ENCODE peak calls at places on chromosomes 3 and 15, in seven cellular contexts. One of them, this sample, is unnamed.
A peak's percentile ranks its signal among the peaks of the same experiment; 100 is the strongest.

GRCh38 chr3:130960139-130960779 is 66.4 kb downstream of the ASTE1 start:
- DNase-seq in effector CD4-positive, alpha-beta T cell: no peak
- DNase-seq in BE2C: no peak
- DNase-seq in T-helper 17 cell: no peak
- DNase-seq in DMS 273 treated with DMSO at 0.1 percent for 48 hours: no peak
- DNase-seq in T follicular helper cell: no peak
- DNase-seq in stimulated activated CD8-positive, alpha-beta memory T cell treated with anti-CD3 and anti-CD28 coated beads, Interleukin-15, amount 100 ng/mL, for 4 hours: no peak
- DNase-seq in this sample: no peak

GRCh38 chr15:65839354-65839901 is 29.9 kb upstream of the RAB11A start:
- DNase-seq in effector CD4-positive, alpha-beta T cell: no peak
- DNase-seq in BE2C: no peak
- DNase-seq in T-helper 17 cell: no peak
- DNase-seq in DMS 273 treated with DMSO at 0.1 percent for 48 hours: no peak
- DNase-seq in T follicular helper cell: no peak
- DNase-seq in stimulated activated CD8-positive, alpha-beta memory T cell treated with anti-CD3 and anti-CD28 coated beads, Interleukin-15, amount 100 ng/mL, for 4 hours: no peak
- DNase-seq in this sample: no peak

GRCh38 chr3:129271674-129272073 is 7.0 kb upstream of the HMCES start:
- DNase-seq in effector CD4-positive, alpha-beta T cell: no peak
- DNase-seq in BE2C: no peak
- DNase-seq in T-helper 17 cell: no peak
- DNase-seq in DMS 273 treated with DMSO at 0.1 percent for 48 hours: no peak
- DNase-seq in T follicular helper cell: no peak
- DNase-seq in stimulated activated CD8-positive, alpha-beta memory T cell treated with anti-CD3 and anti-CD28 coated beads, Interleukin-15, amount 100 ng/mL, for 4 hours: no peak
- DNase-seq in this sample: no peak

GRCh38 chr15:74958320-74958907 is 1.8 kb upstream of the RPP25 start:
- DNase-seq in effector CD4-positive, alpha-beta T cell: no peak
- DNase-seq in BE2C: peak; percentile 88
- DNase-seq in T-helper 17 cell: no peak
- DNase-seq in DMS 273 treated with DMSO at 0.1 percent for 48 hours: peak; percentile 29
- DNase-seq in T follicular helper cell: no peak
- DNase-seq in stimulated activated CD8-positive, alpha-beta memory T cell treated with anti-CD3 and anti-CD28 coated beads, Interleukin-15, amount 100 ng/mL, for 4 hours: no peak
- DNase-seq in this sample: peak; percentile 32

GRCh38 chr3:100865442-100865841 is 127.8 kb downstream of the ABI3BP start:
- DNase-seq in effector CD4-positive, alpha-beta T cell: no peak
- DNase-seq in BE2C: no peak
- DNase-seq in T-helper 17 cell: no peak
- DNase-seq in DMS 273 treated with DMSO at 0.1 percent for 48 hours: no peak
- DNase-seq in T follicular helper cell: no peak
- DNase-seq in stimulated activated CD8-positive, alpha-beta memory T cell treated with anti-CD3 and anti-CD28 coated beads, Interleukin-15, amount 100 ng/mL, for 4 hours: no peak
- DNase-seq in this sample: no peak

GRCh38 chr3:42632146-42632545 is 21.4 kb upstream of the ZBTB47 start:
- DNase-seq in effector CD4-positive, alpha-beta T cell: no peak
- DNase-seq in BE2C: no peak
- DNase-seq in T-helper 17 cell: no peak
- DNase-seq in DMS 273 treated with DMSO at 0.1 percent for 48 hours: no peak
- DNase-seq in T follicular helper cell: no peak
- DNase-seq in stimulated activated CD8-positive, alpha-beta memory T cell treated with anti-CD3 and anti-CD28 coated beads, Interleukin-15, amount 100 ng/mL, for 4 hours: no peak
- DNase-seq in this sample: no peak

GRCh38 chr3:20622304-20622703 is 436.3 kb upstream of the SGO1 start:
- DNase-seq in effector CD4-positive, alpha-beta T cell: no peak
- DNase-seq in BE2C: no peak
- DNase-seq in T-helper 17 cell: no peak
- DNase-seq in DMS 273 treated with DMSO at 0.1 percent for 48 hours: no peak
- DNase-seq in T follicular helper cell: no peak
- DNase-seq in stimulated activated CD8-positive, alpha-beta memory T cell treated with anti-CD3 and anti-CD28 coated beads, Interleukin-15, amount 100 ng/mL, for 4 hours: no peak
- DNase-seq in this sample: no peak

GRCh38 chr3:49683162-49683561 is 6.1 kb downstream of the MST1 start:
- DNase-seq in effector CD4-positive, alpha-beta T cell: no peak
- DNase-seq in BE2C: no peak
- DNase-seq in T-helper 17 cell: no peak
- DNase-seq in DMS 273 treated with DMSO at 0.1 percent for 48 hours: no peak
- DNase-seq in T follicular helper cell: no peak
- DNase-seq in stimulated activated CD8-positive, alpha-beta memory T cell treated with anti-CD3 and anti-CD28 coated beads, Interleukin-15, amount 100 ng/mL, for 4 hours: no peak
- DNase-seq in this sample: no peak

GRCh38 chr3:70990190-70990589 is 593.3 kb downstream of the FOXP1 start:
- DNase-seq in effector CD4-positive, alpha-beta T cell: no peak
- DNase-seq in BE2C: no peak
- DNase-seq in T-helper 17 cell: no peak
- DNase-seq in DMS 273 treated with DMSO at 0.1 percent for 48 hours: no peak
- DNase-seq in T follicular helper cell: no peak
- DNase-seq in stimulated activated CD8-positive, alpha-beta memory T cell treated with anti-CD3 and anti-CD28 coated beads, Interleukin-15, amount 100 ng/mL, for 4 hours: no peak
- DNase-seq in this sample: no peak

GRCh38 chr3:123440181-123440580 is 8.7 kb downstream of the ADCY5 start:
- DNase-seq in effector CD4-positive, alpha-beta T cell: no peak
- DNase-seq in BE2C: no peak
- DNase-seq in T-helper 17 cell: no peak
- DNase-seq in DMS 273 treated with DMSO at 0.1 percent for 48 hours: no peak
- DNase-seq in T follicular helper cell: no peak
- DNase-seq in stimulated activated CD8-positive, alpha-beta memory T cell treated with anti-CD3 and anti-CD28 coated beads, Interleukin-15, amount 100 ng/mL, for 4 hours: no peak
- DNase-seq in this sample: no peak

GRCh38 chr15:28994830-28995180 is 109.0 kb downstream of the APBA2 start:
- DNase-seq in effector CD4-positive, alpha-beta T cell: no peak
- DNase-seq in BE2C: no peak
- DNase-seq in T-helper 17 cell: no peak
- DNase-seq in DMS 273 treated with DMSO at 0.1 percent for 48 hours: no peak
- DNase-seq in T follicular helper cell: no peak
- DNase-seq in stimulated activated CD8-positive, alpha-beta memory T cell treated with anti-CD3 and anti-CD28 coated beads, Interleukin-15, amount 100 ng/mL, for 4 hours: no peak
- DNase-seq in this sample: no peak

GRCh38 chr3:45507820-45508317 is 86.7 kb upstream of the LIMD1 start:
- DNase-seq in effector CD4-positive, alpha-beta T cell: no peak
- DNase-seq in BE2C: peak; percentile 14
- DNase-seq in T-helper 17 cell: no peak
- DNase-seq in DMS 273 treated with DMSO at 0.1 percent for 48 hours: peak; percentile 33
- DNase-seq in T follicular helper cell: no peak
- DNase-seq in stimulated activated CD8-positive, alpha-beta memory T cell treated with anti-CD3 and anti-CD28 coated beads, Interleukin-15, amount 100 ng/mL, for 4 hours: no peak
- DNase-seq in this sample: no peak

GRCh38 chr3:124411729-124412128 is 318.5 kb upstream of the UMPS start:
- DNase-seq in effector CD4-positive, alpha-beta T cell: no peak
- DNase-seq in BE2C: no peak
- DNase-seq in T-helper 17 cell: no peak
- DNase-seq in DMS 273 treated with DMSO at 0.1 percent for 48 hours: no peak
- DNase-seq in T follicular helper cell: no peak
- DNase-seq in stimulated activated CD8-positive, alpha-beta memory T cell treated with anti-CD3 and anti-CD28 coated beads, Interleukin-15, amount 100 ng/mL, for 4 hours: no peak
- DNase-seq in this sample: no peak

GRCh38 chr3:10333359-10333670 is 12.4 kb upstream of the SEC13 start:
- DNase-seq in effector CD4-positive, alpha-beta T cell: no peak
- DNase-seq in BE2C: no peak
- DNase-seq in T-helper 17 cell: no peak
- DNase-seq in DMS 273 treated with DMSO at 0.1 percent for 48 hours: no peak
- DNase-seq in T follicular helper cell: no peak
- DNase-seq in stimulated activated CD8-positive, alpha-beta memory T cell treated with anti-CD3 and anti-CD28 coated beads, Interleukin-15, amount 100 ng/mL, for 4 hours: no peak
- DNase-seq in this sample: no peak

GRCh38 chr15:41848595-41848994 is 9.9 kb downstream of the PLA2G4B start:
- DNase-seq in effector CD4-positive, alpha-beta T cell: no peak
- DNase-seq in BE2C: no peak
- DNase-seq in T-helper 17 cell: no peak
- DNase-seq in DMS 273 treated with DMSO at 0.1 percent for 48 hours: no peak
- DNase-seq in T follicular helper cell: no peak
- DNase-seq in stimulated activated CD8-positive, alpha-beta memory T cell treated with anti-CD3 and anti-CD28 coated beads, Interleukin-15, amount 100 ng/mL, for 4 hours: no peak
- DNase-seq in this sample: no peak

GRCh38 chr3:73437828-73438227 is 186.9 kb downstream of the PDZRN3 start:
- DNase-seq in effector CD4-positive, alpha-beta T cell: no peak
- DNase-seq in BE2C: no peak
- DNase-seq in T-helper 17 cell: no peak
- DNase-seq in DMS 273 treated with DMSO at 0.1 percent for 48 hours: no peak
- DNase-seq in T follicular helper cell: no peak
- DNase-seq in stimulated activated CD8-positive, alpha-beta memory T cell treated with anti-CD3 and anti-CD28 coated beads, Interleukin-15, amount 100 ng/mL, for 4 hours: no peak
- DNase-seq in this sample: no peak

GRCh38 chr3:41249318-41249717 is 50.0 kb downstream of the CTNNB1 start:
- DNase-seq in effector CD4-positive, alpha-beta T cell: no peak
- DNase-seq in BE2C: no peak
- DNase-seq in T-helper 17 cell: no peak
- DNase-seq in DMS 273 treated with DMSO at 0.1 percent for 48 hours: no peak
- DNase-seq in T follicular helper cell: no peak
- DNase-seq in stimulated activated CD8-positive, alpha-beta memory T cell treated with anti-CD3 and anti-CD28 coated beads, Interleukin-15, amount 100 ng/mL, for 4 hours: no peak
- DNase-seq in this sample: no peak

GRCh38 chr15:27538325-27538724 is 560.8 kb downstream of the OCA2 start:
- DNase-seq in effector CD4-positive, alpha-beta T cell: no peak
- DNase-seq in BE2C: no peak
- DNase-seq in T-helper 17 cell: no peak
- DNase-seq in DMS 273 treated with DMSO at 0.1 percent for 48 hours: no peak
- DNase-seq in T follicular helper cell: no peak
- DNase-seq in stimulated activated CD8-positive, alpha-beta memory T cell treated with anti-CD3 and anti-CD28 coated beads, Interleukin-15, amount 100 ng/mL, for 4 hours: no peak
- DNase-seq in this sample: no peak

GRCh38 chr3:185325946-185326791 is 36.8 kb upstream of the MAP3K13 start:
- DNase-seq in effector CD4-positive, alpha-beta T cell: no peak
- DNase-seq in BE2C: no peak
- DNase-seq in T-helper 17 cell: no peak
- DNase-seq in DMS 273 treated with DMSO at 0.1 percent for 48 hours: no peak
- DNase-seq in T follicular helper cell: no peak
- DNase-seq in stimulated activated CD8-positive, alpha-beta memory T cell treated with anti-CD3 and anti-CD28 coated beads, Interleukin-15, amount 100 ng/mL, for 4 hours: no peak
- DNase-seq in this sample: no peak

GRCh38 chr3:12944849-12945248 is 103.5 kb upstream of the RPL32 start:
- DNase-seq in effector CD4-positive, alpha-beta T cell: no peak
- DNase-seq in BE2C: no peak
- DNase-seq in T-helper 17 cell: no peak
- DNase-seq in DMS 273 treated with DMSO at 0.1 percent for 48 hours: no peak
- DNase-seq in T follicular helper cell: no peak
- DNase-seq in stimulated activated CD8-positive, alpha-beta memory T cell treated with anti-CD3 and anti-CD28 coated beads, Interleukin-15, amount 100 ng/mL, for 4 hours: no peak
- DNase-seq in this sample: no peak

GRCh38 chr15:70339551-70340517 is 242.1 kb upstream of the TLE3 start:
- DNase-seq in effector CD4-positive, alpha-beta T cell: no peak
- DNase-seq in BE2C: peak; percentile 93
- DNase-seq in T-helper 17 cell: no peak
- DNase-seq in DMS 273 treated with DMSO at 0.1 percent for 48 hours: peak; percentile 65
- DNase-seq in T follicular helper cell: no peak
- DNase-seq in stimulated activated CD8-positive, alpha-beta memory T cell treated with anti-CD3 and anti-CD28 coated beads, Interleukin-15, amount 100 ng/mL, for 4 hours: no peak
- DNase-seq in this sample: no peak

GRCh38 chr15:100671858-100672543 is 69.6 kb downstream of the ASB7 start:
- DNase-seq in effector CD4-positive, alpha-beta T cell: no peak
- DNase-seq in BE2C: peak; percentile 53
- DNase-seq in T-helper 17 cell: no peak
- DNase-seq in DMS 273 treated with DMSO at 0.1 percent for 48 hours: no peak
- DNase-seq in T follicular helper cell: no peak
- DNase-seq in stimulated activated CD8-positive, alpha-beta memory T cell treated with anti-CD3 and anti-CD28 coated beads, Interleukin-15, amount 100 ng/mL, for 4 hours: no peak
- DNase-seq in this sample: no peak

GRCh38 chr15:70854669-70854976 is 666 bp upstream of the LARP6 start:
- DNase-seq in effector CD4-positive, alpha-beta T cell: no peak
- DNase-seq in BE2C: no peak
- DNase-seq in T-helper 17 cell: no peak
- DNase-seq in DMS 273 treated with DMSO at 0.1 percent for 48 hours: no peak
- DNase-seq in T follicular helper cell: no peak
- DNase-seq in stimulated activated CD8-positive, alpha-beta memory T cell treated with anti-CD3 and anti-CD28 coated beads, Interleukin-15, amount 100 ng/mL, for 4 hours: no peak
- DNase-seq in this sample: no peak

GRCh38 chr15:67105065-67105951 is 39.9 kb downstream of the SMAD3 start:
- DNase-seq in effector CD4-positive, alpha-beta T cell: no peak
- DNase-seq in BE2C: no peak
- DNase-seq in T-helper 17 cell: no peak
- DNase-seq in DMS 273 treated with DMSO at 0.1 percent for 48 hours: no peak
- DNase-seq in T follicular helper cell: no peak
- DNase-seq in stimulated activated CD8-positive, alpha-beta memory T cell treated with anti-CD3 and anti-CD28 coated beads, Interleukin-15, amount 100 ng/mL, for 4 hours: no peak
- DNase-seq in this sample: peak; percentile 46

GRCh38 chr3:71640549-71640948 is 57.0 kb upstream of the FOXP1 start:
- DNase-seq in effector CD4-positive, alpha-beta T cell: no peak
- DNase-seq in BE2C: no peak
- DNase-seq in T-helper 17 cell: no peak
- DNase-seq in DMS 273 treated with DMSO at 0.1 percent for 48 hours: no peak
- DNase-seq in T follicular helper cell: no peak
- DNase-seq in stimulated activated CD8-positive, alpha-beta memory T cell treated with anti-CD3 and anti-CD28 coated beads, Interleukin-15, amount 100 ng/mL, for 4 hours: no peak
- DNase-seq in this sample: no peak

GRCh38 chr15:52309154-52309548 is 13.5 kb upstream of the MYO5C start:
- DNase-seq in effector CD4-positive, alpha-beta T cell: no peak
- DNase-seq in BE2C: no peak
- DNase-seq in T-helper 17 cell: no peak
- DNase-seq in DMS 273 treated with DMSO at 0.1 percent for 48 hours: no peak
- DNase-seq in T follicular helper cell: no peak
- DNase-seq in stimulated activated CD8-positive, alpha-beta memory T cell treated with anti-CD3 and anti-CD28 coated beads, Interleukin-15, amount 100 ng/mL, for 4 hours: no peak
- DNase-seq in this sample: no peak

GRCh38 chr15:90883971-90884718 is at the start of gene FES:
- DNase-seq in effector CD4-positive, alpha-beta T cell: no peak
- DNase-seq in BE2C: no peak
- DNase-seq in T-helper 17 cell: no peak
- DNase-seq in DMS 273 treated with DMSO at 0.1 percent for 48 hours: no peak
- DNase-seq in T follicular helper cell: no peak
- DNase-seq in stimulated activated CD8-positive, alpha-beta memory T cell treated with anti-CD3 and anti-CD28 coated beads, Interleukin-15, amount 100 ng/mL, for 4 hours: no peak
- DNase-seq in this sample: no peak

GRCh38 chr3:10194328-10195071 is 29.8 kb downstream of the IRAK2 start:
- DNase-seq in effector CD4-positive, alpha-beta T cell: peak; percentile 24
- DNase-seq in BE2C: no peak
- DNase-seq in T-helper 17 cell: peak; percentile 47
- DNase-seq in DMS 273 treated with DMSO at 0.1 percent for 48 hours: no peak
- DNase-seq in T follicular helper cell: no peak
- DNase-seq in stimulated activated CD8-positive, alpha-beta memory T cell treated with anti-CD3 and anti-CD28 coated beads, Interleukin-15, amount 100 ng/mL, for 4 hours: peak; percentile 28
- DNase-seq in this sample: peak; percentile 62

GRCh38 chr15:73560501-73561117 is 72.6 kb downstream of the NPTN start:
- DNase-seq in effector CD4-positive, alpha-beta T cell: no peak
- DNase-seq in BE2C: peak; percentile 38
- DNase-seq in T-helper 17 cell: no peak
- DNase-seq in DMS 273 treated with DMSO at 0.1 percent for 48 hours: peak; percentile 6
- DNase-seq in T follicular helper cell: no peak
- DNase-seq in stimulated activated CD8-positive, alpha-beta memory T cell treated with anti-CD3 and anti-CD28 coated beads, Interleukin-15, amount 100 ng/mL, for 4 hours: no peak
- DNase-seq in this sample: no peak

GRCh38 chr15:93001156-93001555 is 87.9 kb downstream of the RGMA start:
- DNase-seq in effector CD4-positive, alpha-beta T cell: no peak
- DNase-seq in BE2C: no peak
- DNase-seq in T-helper 17 cell: no peak
- DNase-seq in DMS 273 treated with DMSO at 0.1 percent for 48 hours: no peak
- DNase-seq in T follicular helper cell: no peak
- DNase-seq in stimulated activated CD8-positive, alpha-beta memory T cell treated with anti-CD3 and anti-CD28 coated beads, Interleukin-15, amount 100 ng/mL, for 4 hours: no peak
- DNase-seq in this sample: no peak

GRCh38 chr3:180277036-180277435 is 240.3 kb upstream of the PEX5L start:
- DNase-seq in effector CD4-positive, alpha-beta T cell: no peak
- DNase-seq in BE2C: no peak
- DNase-seq in T-helper 17 cell: no peak
- DNase-seq in DMS 273 treated with DMSO at 0.1 percent for 48 hours: no peak
- DNase-seq in T follicular helper cell: no peak
- DNase-seq in stimulated activated CD8-positive, alpha-beta memory T cell treated with anti-CD3 and anti-CD28 coated beads, Interleukin-15, amount 100 ng/mL, for 4 hours: no peak
- DNase-seq in this sample: no peak

GRCh38 chr3:16071246-16071645 is 103.2 kb upstream of the GALNT15 start:
- DNase-seq in effector CD4-positive, alpha-beta T cell: no peak
- DNase-seq in BE2C: no peak
- DNase-seq in T-helper 17 cell: no peak
- DNase-seq in DMS 273 treated with DMSO at 0.1 percent for 48 hours: no peak
- DNase-seq in T follicular helper cell: no peak
- DNase-seq in stimulated activated CD8-positive, alpha-beta memory T cell treated with anti-CD3 and anti-CD28 coated beads, Interleukin-15, amount 100 ng/mL, for 4 hours: no peak
- DNase-seq in this sample: no peak

GRCh38 chr3:74434406-74434805 is 180.1 kb downstream of the CNTN3 start:
- DNase-seq in effector CD4-positive, alpha-beta T cell: no peak
- DNase-seq in BE2C: no peak
- DNase-seq in T-helper 17 cell: no peak
- DNase-seq in DMS 273 treated with DMSO at 0.1 percent for 48 hours: no peak
- DNase-seq in T follicular helper cell: no peak
- DNase-seq in stimulated activated CD8-positive, alpha-beta memory T cell treated with anti-CD3 and anti-CD28 coated beads, Interleukin-15, amount 100 ng/mL, for 4 hours: no peak
- DNase-seq in this sample: no peak

This sample was measured in thoracic aorta.